ENCODE peak calls at places on chromosomes 5 and 9, in four cellular contexts. C, X, O and I are unnamed samples.

GRCh38 chr5:116395708-116396203 is 178.9 kb downstream of the SEMA6A start:
- DNase-seq in C (no peak), X (no peak), O (no peak), I (peak; percentile 50)

GRCh38 chr9:72945391-72945790 is 7.5 kb downstream of the ALDH1A1 start:
- DNase-seq in C (no peak), X (no peak), O (no peak), I (no peak)

GRCh38 chr5:138953370-138954256 is 78.5 kb upstream of the LRRTM2 start:
- DNase-seq in C (peak; percentile 67), X (peak; percentile 90), O (no peak), I (no peak)

GRCh38 chr5:78959767-78960166 is 25.3 kb downstream of the ARSB start:
- DNase-seq in C (no peak), X (peak; percentile 57), O (no peak), I (peak; percentile 23)

GRCh38 chr5:132033122-132033521 is 21.7 kb upstream of the ACSL6 start:
- DNase-seq in C (no peak), X (no peak), O (no peak), I (no peak)

GRCh38 chr5:78253201-78253600 is 41.3 kb downstream of the AP3B1 start:
- DNase-seq in C (no peak), X (no peak), O (no peak), I (no peak)

GRCh38 chr9:84300271-84300670 is 40.3 kb downstream of the SLC28A3 start:
- DNase-seq in C (no peak), X (no peak), O (peak; percentile 22), I (no peak)

GRCh38 chr5:157182143-157182757 is 1.6 kb downstream of the ITK start:
- DNase-seq in C (no peak), X (no peak), O (no peak), I (no peak)

GRCh38 chr9:36049408-36049807 is 12.7 kb downstream of the RECK start:
- DNase-seq in C (no peak), X (no peak), O (peak; percentile 57), I (peak; percentile 8)

GRCh38 chr5:146400206-146400605 is 46.9 kb upstream of the TCERG1 start:
- DNase-seq in C (no peak), X (peak; percentile 13), O (no peak), I (no peak)

GRCh38 chr9:83544002-83544698 is 5.9 kb upstream of the FRMD3 start:
- DNase-seq in C (peak; percentile 80), X (peak; percentile 56), O (peak; percentile 88), I (peak; percentile 70)

GRCh38 chr5:32251864-32252458 is 60.8 kb downstream of the MTMR12 start:
- DNase-seq in C (no peak), X (no peak), O (no peak), I (no peak)

GRCh38 chr5:57703726-57704125 is 221.1 kb upstream of the ACTBL2 start:
- DNase-seq in C (no peak), X (no peak), O (no peak), I (no peak)

GRCh38 chr5:151153766-151154272 is 3.8 kb downstream of the ANXA6 start:
- DNase-seq in C (no peak), X (no peak), O (no peak), I (no peak)

GRCh38 chr9:133149130-133150015 is 14.3 kb downstream of the GBGT1 start:
- DNase-seq in C (peak; percentile 97), X (peak; percentile 98), O (peak; percentile 95), I (peak; percentile 95)

GRCh38 chr9:21015122-21015815 is 16.2 kb downstream of the HACD4 start:
- DNase-seq in C (no peak), X (no peak), O (peak; percentile 68), I (peak; percentile 11)

GRCh38 chr5:16456103-16456832 is 9.3 kb downstream of the ZNF622 start:
- DNase-seq in C (peak; percentile 84), X (peak; percentile 43), O (peak; percentile 89), I (peak; percentile 83)

GRCh38 chr9:124261787-124262595 is 4.2 kb downstream of the NEK6 start:
- DNase-seq in C (no peak), X (no peak), O (no peak), I (no peak)

GRCh38 chr9:87479801-87480201 is 17.9 kb upstream of the DAPK1 start:
- DNase-seq in C (peak; percentile 55), X (no peak), O (no peak), I (no peak)

GRCh38 chr9:134556531-134557068 is 85.0 kb upstream of the COL5A1 start:
- DNase-seq in C (peak; percentile 71), X (no peak), O (no peak), I (no peak)

GRCh38 chr9:32483343-32483742 is 42.7 kb downstream of the RIGI start:
- DNase-seq in C (no peak), X (no peak), O (no peak), I (no peak)

GRCh38 chr5:141298376-141298775 is 5.5 kb downstream of the SLC25A2 start:
- DNase-seq in C (no peak), X (no peak), O (no peak), I (no peak)

GRCh38 chr9:98140503-98140902 is 21.5 kb upstream of the TRIM14 start:
- DNase-seq in C (no peak), X (no peak), O (no peak), I (no peak)

GRCh38 chr9:69898714-69899209 is 78.1 kb downstream of the CFAP95 start:
- DNase-seq in C (no peak), X (no peak), O (no peak), I (no peak)

GRCh38 chr5:35136386-35136785 is 88.6 kb upstream of the AGXT2 start:
- DNase-seq in C (peak; percentile 53), X (no peak), O (no peak), I (no peak)

GRCh38 chr9:4985376-4986266 is 549 bp downstream of the JAK2 start:
- DNase-seq in C (peak; percentile 70), X (no peak), O (peak; percentile 67), I (peak; percentile 55)

GRCh38 chr5:1668141-1668721 is 131.4 kb downstream of the MRPL36 start:
- DNase-seq in C (peak; percentile 64), X (peak; percentile 15), O (peak; percentile 62), I (peak; percentile 44)

GRCh38 chr5:178590141-178590923 is at the start of gene COL23A1:
- DNase-seq in C (peak; percentile 73), X (peak; percentile 90), O (peak; percentile 86), I (peak; percentile 90)
- H3K4me3 ChIP-seq in C (peak within 1 kb of the TSS; percentile 83), X (peak within 1 kb of the TSS; percentile 57), O (peak within 1 kb of the TSS; percentile 60), I (peak within 1 kb of the TSS; percentile 63)

DNA sequence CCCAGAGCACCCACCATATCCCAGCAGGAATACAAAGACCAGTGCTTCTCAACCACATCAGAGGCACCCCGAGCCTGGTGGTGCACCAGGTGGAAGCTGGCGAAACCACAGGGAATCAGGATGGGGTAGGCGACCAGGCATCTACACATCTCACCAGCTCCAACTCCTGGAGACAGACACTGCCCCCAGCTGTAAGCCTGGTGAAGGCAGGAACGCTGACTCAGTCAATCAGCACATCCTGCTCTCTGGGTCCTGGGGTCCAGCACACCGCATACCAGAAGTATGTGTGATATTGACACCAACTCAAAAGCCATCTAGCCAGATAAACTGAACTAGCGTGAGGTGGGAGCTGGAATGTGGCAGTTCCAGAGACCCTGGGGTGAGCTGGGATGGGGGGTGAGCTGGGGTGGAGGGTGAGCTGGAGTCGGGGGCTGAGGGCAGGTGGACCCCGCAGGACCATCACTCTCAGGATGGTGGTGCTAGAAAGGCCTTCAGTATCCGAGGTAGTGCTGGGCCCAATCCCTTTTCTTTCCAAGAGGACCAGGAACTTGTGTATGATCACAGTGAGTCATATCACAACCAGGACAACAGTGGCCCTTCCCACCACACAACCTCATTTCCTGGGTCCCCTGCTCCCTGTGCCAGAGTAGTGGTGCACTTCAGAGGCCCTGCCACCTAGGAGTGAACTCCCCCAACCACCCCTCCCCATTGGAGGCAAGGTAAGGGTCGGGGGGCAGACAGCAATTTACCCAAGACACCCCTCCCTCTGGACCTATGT is 2.5 kb downstream of the DBN1 start:
- DNase-seq in C (no peak), X (no peak), O (no peak), I (no peak)
- H3K27ac ChIP-seq in C (no peak overlapping the region), X (peak overlapping the region; percentile 53), O (peak overlapping the region; percentile 90), I (peak overlapping the region; percentile 70)

GRCh38 chr5:56088967-56089829 is 94.4 kb upstream of the IL6ST start:
- DNase-seq in C (peak; percentile 61), X (no peak), O (no peak), I (no peak)
- TF ChIP-seq EZH2phosphoT487 in C (no peak), X (no peak), O (no peak), I (no peak)

GRCh38 chr9:128553695-128554094 is 1.3 kb downstream of the SPTAN1 start:
- DNase-seq in C (peak; percentile 45), X (no peak), O (no peak), I (no peak)
- H3K4me3 ChIP-seq in C (peak overlapping the region; percentile 97), X (peak overlapping the region; percentile 92), O (peak overlapping the region; percentile 84), I (peak overlapping the region; percentile 94)

DNA sequence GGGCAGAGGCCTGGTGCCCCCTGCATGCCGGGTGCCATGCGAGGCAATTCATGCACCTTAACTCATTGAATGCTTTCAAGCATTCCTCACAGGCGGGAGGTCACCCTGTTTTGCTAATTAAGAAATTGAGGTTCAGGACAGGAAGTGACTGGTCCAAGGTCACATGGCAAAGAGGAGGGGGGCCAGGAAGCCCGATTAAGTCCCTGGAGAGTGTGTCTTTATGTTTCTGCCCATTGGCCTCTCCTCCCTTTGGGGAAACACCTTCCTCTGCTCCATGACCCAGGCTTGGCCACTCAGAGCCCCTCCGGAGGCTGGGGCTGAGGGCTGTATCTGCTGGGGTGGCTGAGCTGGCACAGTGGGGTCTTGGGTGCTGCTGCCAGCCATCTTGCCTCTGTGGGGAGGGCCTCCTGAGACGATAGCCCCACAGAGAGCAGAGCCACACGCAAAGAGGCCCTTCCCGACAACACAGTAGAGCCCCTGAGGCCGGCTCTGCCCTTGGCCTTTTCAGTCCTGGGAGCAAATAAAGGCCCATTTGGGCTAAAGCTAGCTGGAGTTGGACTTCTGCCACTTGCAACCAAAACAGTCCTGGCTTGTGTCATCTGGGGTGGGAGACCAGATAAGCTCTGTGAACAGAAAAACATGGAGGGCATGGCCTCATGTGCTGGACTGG is 90.8 kb upstream of the NEURL1B start:
- DNase-seq in C (no peak), X (peak; percentile 57), O (no peak), I (no peak)
- H3K27ac ChIP-seq in C (no peak overlapping the region), X (peak overlapping the region; percentile 22), O (no peak overlapping the region), I (no peak overlapping the region)

GRCh38 chr5:148469446-148470062 is 85.8 kb downstream of the FBXO38 start:
- DNase-seq in C (no peak), X (no peak), O (no peak), I (no peak)
- TF ChIP-seq EZH2phosphoT487 in C (no peak), X (no peak), O (no peak), I (no peak)

GRCh38 chr5:122870219-122870856 is 24.9 kb downstream of the SNX24 start:
- DNase-seq in C (no peak), X (no peak), O (no peak), I (no peak)
- H3K4me3 ChIP-seq in C (no peak overlapping the region), X (no peak overlapping the region), O (no peak overlapping the region), I (no peak overlapping the region)

DNA sequence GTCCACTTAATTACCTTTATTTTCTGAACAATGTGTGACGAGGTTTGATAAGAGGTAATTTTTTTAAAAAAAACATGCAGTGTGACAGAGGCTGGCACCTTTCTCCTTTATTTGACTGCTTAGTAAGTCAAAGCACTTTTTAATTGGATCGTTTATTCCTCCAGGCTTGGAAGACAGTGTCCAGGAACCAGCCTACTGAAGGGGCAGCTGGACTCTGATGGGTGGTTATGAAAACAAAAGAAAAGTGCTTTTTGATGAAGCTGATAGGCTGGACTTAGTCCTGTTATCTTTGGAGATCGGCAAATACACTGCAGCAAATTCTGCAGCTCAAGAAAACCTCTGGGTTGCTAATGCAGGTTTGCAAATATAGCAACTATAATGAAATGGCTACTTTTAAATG is 141.7 kb downstream of the DCP2 start:
- DNase-seq in C (no peak), X (peak; percentile 60), O (no peak), I (no peak)
- H3K27ac ChIP-seq in C (no peak overlapping the region), X (peak overlapping the region; percentile 97), O (no peak overlapping the region), I (no peak overlapping the region)